ENCODE peak calls at places on chromosomes 4 and X, in five cellular contexts. U is heart right ventricle, J is A549, H is fibroblast of lung, Y is HCT116. E is an unnamed sample.

GRCh38 chr4:113657834-113658233 is 103.7 kb downstream of the CAMK2D start:
- DNase-seq in U (no peak), Y (no peak), J (no peak), H (peak; percentile 41), E (no peak)

GRCh38 chr4:84503495-84504437 is 4.7 kb upstream of the NKX6-1 start:
- DNase-seq in Y (peak; percentile 62), H (peak; percentile 77), J (peak; percentile 56), U (no peak), E (no peak)

GRCh38 chr4:1113311-1114009 is at the start of gene RNF212:
- DNase-seq in H (no peak), U (peak; percentile 45), Y (no peak), J (peak; percentile 18), E (peak; percentile 49)

GRCh38 chr4:182142146-182143085 is 100.8 kb upstream of the TENM3 start:
- DNase-seq in Y (no peak), U (no peak), H (peak; percentile 64), J (no peak), E (no peak)

GRCh38 chr4:125538670-125539069 is 223.9 kb downstream of the FAT4 start:
- DNase-seq in J (no peak), Y (no peak), U (no peak), H (no peak), E (no peak)

GRCh38 chr4:149404143-149404542 is 411.5 kb downstream of the IQCM start:
- DNase-seq in H (no peak), U (no peak), J (no peak), Y (no peak), E (no peak)

GRCh38 chrX:111131572-111131971 is 35.6 kb downstream of the PAK3 start:
- DNase-seq in U (no peak), Y (no peak), H (peak; percentile 0), J (no peak), E (no peak)

GRCh38 chr4:39613093-39613656 is 25.5 kb downstream of the SMIM14 start:
- DNase-seq in U (no peak), J (no peak), Y (no peak), H (peak; percentile 54), E (no peak)

GRCh38 chr4:182465114-182465513 is 221.9 kb downstream of the TENM3 start:
- DNase-seq in J (no peak), Y (no peak), H (no peak), U (no peak), E (no peak)

GRCh38 chrX:17839269-17839668 is 21.8 kb downstream of the RAI2 start:
- DNase-seq in Y (no peak), J (no peak), U (no peak), H (no peak), E (no peak)

GRCh38 chr4:103802766-103803165 is 83.0 kb upstream of the TACR3 start:
- DNase-seq in J (no peak), Y (no peak), U (no peak), H (no peak), E (no peak)

GRCh38 chr4:60389636-60390035 is 810.5 kb upstream of the ADGRL3 start:
- DNase-seq in U (no peak), Y (no peak), J (no peak), H (no peak), E (no peak)

GRCh38 chr4:84028340-84028739 is 470.8 kb downstream of the NKX6-1 start:
- DNase-seq in J (no peak), Y (peak; percentile 15), U (no peak), H (no peak), E (no peak)

GRCh38 chr4:94566420-94566819 is 114.7 kb downstream of the PDLIM5 start:
- DNase-seq in H (no peak), J (no peak), Y (no peak), U (no peak), E (no peak)

GRCh38 chr4:12723849-12724447 is 760.2 kb downstream of the RAB28 start:
- DNase-seq in Y (no peak), U (no peak), H (no peak), J (no peak), E (no peak)

GRCh38 chrX:12891915-12892506 is 14.4 kb upstream of the TLR8 start:
- DNase-seq in J (no peak), Y (no peak), H (no peak), U (no peak), E (no peak)

GRCh38 chr4:105147226-105148151 is 813 bp downstream of the TET2 start:
- DNase-seq in H (peak; percentile 69), J (no peak), U (no peak), Y (no peak), E (no peak)

GRCh38 chr4:114108869-114109268 is 129.4 kb upstream of the ARSJ start:
- DNase-seq in H (peak; percentile 11), U (no peak), J (no peak), Y (peak; percentile 22), E (no peak)

GRCh38 chr4:23856630-23857029 is 33.2 kb downstream of the PPARGC1A start:
- DNase-seq in Y (no peak), U (peak; percentile 36), H (no peak), J (no peak), E (no peak)

GRCh38 chr4:111652986-111653385 is 492.3 kb upstream of the FAM241A start:
- DNase-seq in Y (no peak), U (no peak), J (no peak), H (no peak), E (no peak)

GRCh38 chr4:25870081-25870480 is 7.3 kb upstream of the SEL1L3 start:
- DNase-seq in U (no peak), Y (no peak), H (no peak), J (no peak), E (no peak)

GRCh38 chr4:183008492-183008891 is 90.6 kb upstream of the WWC2 start:
- DNase-seq in H (no peak), J (no peak), Y (no peak), U (no peak), E (no peak)

GRCh38 chr4:174398728-174399127 is 115.0 kb downstream of the CEP44 start:
- DNase-seq in U (no peak), H (peak; percentile 95), Y (no peak), J (no peak), E (no peak)

GRCh38 chr4:85527815-85528214 is 52.9 kb downstream of the ARHGAP24 start:
- DNase-seq in J (no peak), H (no peak), U (no peak), Y (no peak), E (no peak)

GRCh38 chrX:136870064-136870463 is 10.5 kb downstream of the RBMX start:
- DNase-seq in U (no peak), Y (no peak), H (no peak), J (no peak), E (no peak)

GRCh38 chr4:39642885-39643550 is 4.4 kb upstream of the SMIM14 start:
- DNase-seq in J (no peak), H (no peak), Y (no peak), U (no peak), E (no peak)

GRCh38 chr4:91064157-91064853 is 937.1 kb downstream of the CCSER1 start:
- DNase-seq in Y (peak; percentile 52), J (no peak), U (no peak), H (peak; percentile 69), E (no peak)

GRCh38 chr4:27154706-27155105 is 294.1 kb downstream of the STIM2 start:
- DNase-seq in U (no peak), H (peak; percentile 47), Y (no peak), J (no peak), E (no peak)

GRCh38 chr4:162767090-162767489 is 399.6 kb downstream of the NAF1 start:
- DNase-seq in H (no peak), J (no peak), U (no peak), Y (no peak), E (no peak)

GRCh38 chr4:82431026-82431745 is 796 bp downstream of the ENOPH1 start:
- DNase-seq in U (peak; percentile 16), H (no peak), J (no peak), Y (no peak), E (no peak)

GRCh38 chr4:149238097-149238496 is 577.5 kb downstream of the IQCM start:
- DNase-seq in Y (no peak), J (no peak), U (no peak), H (no peak), E (no peak)

GRCh38 chr4:180059216-180059881 is 2183.9 kb upstream of the TENM3 start:
- DNase-seq in J (peak; percentile 0), U (no peak), Y (no peak), H (peak; percentile 16), E (peak; percentile 47)

GRCh38 chr4:151676301-151676700 is 84.5 kb downstream of the GATB start:
- DNase-seq in Y (peak; percentile 8), J (no peak), U (no peak), H (peak; percentile 65), E (peak; percentile 37)

DNA sequence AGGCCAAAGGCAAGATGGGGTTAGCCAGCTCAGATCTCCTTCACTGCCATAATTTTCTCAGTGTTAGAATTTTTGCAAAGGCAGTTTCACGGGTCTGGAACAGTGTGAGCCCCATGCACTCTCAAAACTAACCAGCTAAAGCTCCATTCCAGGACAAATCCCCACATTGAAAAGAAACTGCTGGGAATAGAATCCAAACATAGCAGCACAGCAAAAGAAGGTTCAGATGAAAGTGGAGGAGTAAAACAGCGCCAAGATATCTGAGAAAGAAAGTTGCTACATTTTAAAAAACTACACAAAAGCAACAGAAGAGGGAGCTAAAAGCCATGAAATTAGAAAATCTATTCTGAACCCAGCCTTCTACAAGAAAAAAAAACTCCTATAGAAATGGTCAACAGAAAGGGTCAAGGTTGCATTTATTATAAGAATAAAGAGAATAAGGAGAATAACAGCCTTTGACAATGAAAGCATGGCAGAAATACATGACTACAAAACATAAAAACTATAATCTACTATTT is 39.6 kb upstream of the SLC7A3 start:
- DNase-seq in H (peak; percentile 36), U (no peak), J (peak; percentile 13), Y (no peak), E (no peak)
- TF ChIP-seq CTCF in H (peak; percentile 32), U (peak; percentile 22), J (peak; percentile 42), Y (peak; percentile 44), E (no peak)

DNA sequence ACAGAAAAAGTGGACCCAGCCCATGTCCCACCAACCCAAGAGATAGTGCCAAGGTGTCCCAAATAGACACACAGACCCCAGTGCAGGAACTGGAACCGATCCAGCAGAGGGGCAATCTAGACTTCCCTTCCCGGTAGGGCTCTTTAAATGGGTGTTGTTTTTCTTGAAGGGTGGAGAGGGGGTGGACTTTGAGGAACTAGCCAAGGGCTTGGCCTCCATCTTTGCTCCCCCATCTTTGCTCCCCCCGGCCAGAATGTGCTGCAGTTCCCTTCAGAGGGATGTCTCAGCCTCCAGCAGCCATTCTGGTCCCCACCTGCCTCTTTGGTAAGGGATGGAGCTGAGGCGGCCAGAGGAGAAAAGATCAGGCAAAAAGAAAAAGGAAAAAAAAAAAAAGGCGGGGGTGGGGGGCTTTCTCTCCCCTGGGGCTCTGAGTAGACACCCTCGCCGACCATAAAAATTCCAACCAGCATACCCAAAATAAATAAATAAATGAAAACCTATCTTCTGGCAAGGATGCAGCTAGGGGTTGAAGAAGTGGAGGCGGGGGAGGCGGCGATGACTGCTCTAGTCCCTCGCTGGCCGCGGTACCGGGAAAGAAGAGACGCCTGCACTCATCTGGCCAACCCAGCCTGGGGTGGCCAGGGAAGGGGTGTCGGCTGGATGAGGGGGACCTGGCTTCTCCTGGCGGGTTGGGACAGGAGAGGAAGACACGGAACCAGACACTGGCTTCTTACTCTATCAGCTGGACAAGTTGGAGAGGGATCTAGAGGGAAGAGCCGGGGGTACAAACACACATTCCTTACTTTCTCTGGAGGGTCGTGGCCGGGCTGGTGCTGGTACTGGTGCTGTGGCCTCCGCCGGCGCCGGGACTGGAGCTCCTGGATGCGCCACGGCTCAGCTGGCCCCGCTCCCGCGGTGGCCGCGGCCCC is 38.5 kb upstream of the IQSEC2 start:
- DNase-seq in J (no peak), Y (no peak), U (no peak), H (no peak), E (no peak)
- H3K27ac ChIP-seq in J (peak overlapping the region; percentile 86), Y (no peak overlapping the region), U (no peak overlapping the region), H (no peak overlapping the region), E (no peak overlapping the region)

GRCh38 chr4:86898562-86898961 is 6.3 kb upstream of the C4orf36 start:
- DNase-seq in Y (no peak), H (no peak), U (no peak), J (no peak), E (no peak)
- TF ChIP-seq CTCF in Y (peak; percentile 52), H (no peak), U (no peak), J (peak; percentile 50), E (peak; percentile 30)

GRCh38 chr4:88759039-88759631 is 61.5 kb upstream of the NAP1L5 start:
- DNase-seq in U (no peak), H (peak; percentile 88), J (no peak), Y (no peak), E (no peak)
- H3K27ac ChIP-seq in U (peak overlapping the region; percentile 52), H (no peak overlapping the region), J (no peak overlapping the region), Y (no peak overlapping the region), E (peak overlapping the region; percentile 56)